ENCODE peak calls at places on chromosomes 2 and 18, in nine cellular contexts. One of them, this sample, is unnamed.
A peak's percentile ranks its signal among the peaks of the same experiment; 100 is the strongest.

GRCh38 chr2:3461781-3462492 is 57.4 kb downstream of the ADI1 start:
- DNase-seq in adrenal gland: peak; percentile 8
- DNase-seq in gastrocnemius medialis: no peak
- DNase-seq in tibial nerve: peak; percentile 87
- DNase-seq in A549: peak; percentile 60
- DNase-seq in tibial artery: no peak
- DNase-seq in heart right ventricle: peak; percentile 50
- DNase-seq in GM23338: peak; percentile 76
- DNase-seq in HCT116: peak; percentile 28
- DNase-seq in this sample: no peak

GRCh38 chr18:48360376-48361021 is 48.7 kb downstream of the ZBTB7C start:
- DNase-seq in tibial artery: no peak
- DNase-seq in adrenal gland: no peak
- DNase-seq in A549: no peak
- DNase-seq in tibial nerve: no peak
- DNase-seq in GM23338: no peak
- DNase-seq in gastrocnemius medialis: no peak
- DNase-seq in HCT116: no peak
- DNase-seq in heart right ventricle: no peak
- DNase-seq in this sample: peak; percentile 46

GRCh38 chr2:170660406-170660805 is 54.7 kb upstream of the SP5 start:
- DNase-seq in adrenal gland: no peak
- DNase-seq in gastrocnemius medialis: no peak
- DNase-seq in heart right ventricle: no peak
- DNase-seq in HCT116: no peak
- DNase-seq in tibial artery: no peak
- DNase-seq in tibial nerve: peak; percentile 9
- DNase-seq in GM23338: no peak
- DNase-seq in A549: no peak
- DNase-seq in this sample: no peak

GRCh38 chr2:162058973-162059668 is 14.9 kb downstream of the DPP4 start:
- DNase-seq in tibial nerve: no peak
- DNase-seq in tibial artery: no peak
- DNase-seq in GM23338: no peak
- DNase-seq in adrenal gland: no peak
- DNase-seq in A549: no peak
- DNase-seq in heart right ventricle: no peak
- DNase-seq in HCT116: no peak
- DNase-seq in gastrocnemius medialis: no peak
- DNase-seq in this sample: no peak

GRCh38 chr2:217804786-217805678 is 197.8 kb downstream of the TNS1 start:
- DNase-seq in adrenal gland: no peak
- DNase-seq in GM23338: no peak
- DNase-seq in tibial nerve: no peak
- DNase-seq in tibial artery: peak; percentile 20
- DNase-seq in HCT116: no peak
- DNase-seq in A549: no peak
- DNase-seq in gastrocnemius medialis: peak; percentile 55
- DNase-seq in heart right ventricle: no peak
- DNase-seq in this sample: no peak

GRCh38 chr18:45081579-45082181 is 401.0 kb downstream of the SETBP1 start:
- DNase-seq in HCT116: no peak
- DNase-seq in tibial artery: no peak
- DNase-seq in GM23338: no peak
- DNase-seq in gastrocnemius medialis: no peak
- DNase-seq in tibial nerve: no peak
- DNase-seq in A549: no peak
- DNase-seq in adrenal gland: no peak
- DNase-seq in heart right ventricle: no peak
- DNase-seq in this sample: no peak

GRCh38 chr2:170401187-170401586 is 223.2 kb downstream of the MYO3B start:
- DNase-seq in tibial artery: no peak
- DNase-seq in GM23338: no peak
- DNase-seq in HCT116: no peak
- DNase-seq in gastrocnemius medialis: no peak
- DNase-seq in A549: no peak
- DNase-seq in tibial nerve: no peak
- DNase-seq in adrenal gland: no peak
- DNase-seq in heart right ventricle: no peak
- DNase-seq in this sample: no peak

GRCh38 chr2:52117299-52117698 is 1085.4 kb upstream of the NRXN1 start:
- DNase-seq in adrenal gland: no peak
- DNase-seq in gastrocnemius medialis: no peak
- DNase-seq in GM23338: no peak
- DNase-seq in A549: no peak
- DNase-seq in tibial nerve: no peak
- DNase-seq in HCT116: no peak
- DNase-seq in heart right ventricle: no peak
- DNase-seq in tibial artery: no peak
- DNase-seq in this sample: no peak

GRCh38 chr18:24368749-24369148 is 28.9 kb downstream of the OSBPL1A start:
- DNase-seq in heart right ventricle: no peak
- DNase-seq in A549: no peak
- DNase-seq in tibial artery: no peak
- DNase-seq in gastrocnemius medialis: no peak
- DNase-seq in tibial nerve: no peak
- DNase-seq in GM23338: no peak
- DNase-seq in HCT116: no peak
- DNase-seq in adrenal gland: no peak
- DNase-seq in this sample: no peak

GRCh38 chr18:61973273-61974115 is 80.7 kb upstream of the RNF152 start:
- DNase-seq in tibial nerve: no peak
- DNase-seq in GM23338: no peak
- DNase-seq in gastrocnemius medialis: no peak
- DNase-seq in HCT116: no peak
- DNase-seq in heart right ventricle: no peak
- DNase-seq in tibial artery: no peak
- DNase-seq in A549: no peak
- DNase-seq in adrenal gland: no peak
- DNase-seq in this sample: no peak

GRCh38 chr2:62603154-62603712 is 97.2 kb upstream of the TMEM17 start:
- DNase-seq in A549: no peak
- DNase-seq in GM23338: no peak
- DNase-seq in HCT116: no peak
- DNase-seq in tibial nerve: no peak
- DNase-seq in tibial artery: no peak
- DNase-seq in heart right ventricle: no peak
- DNase-seq in adrenal gland: no peak
- DNase-seq in gastrocnemius medialis: no peak
- DNase-seq in this sample: no peak

GRCh38 chr18:80171190-80171872 is 62.3 kb downstream of the ADNP2 start:
- DNase-seq in adrenal gland: peak; percentile 59
- DNase-seq in gastrocnemius medialis: no peak
- DNase-seq in tibial nerve: peak; percentile 66
- DNase-seq in GM23338: peak; percentile 70
- DNase-seq in HCT116: no peak
- DNase-seq in tibial artery: no peak
- DNase-seq in A549: peak; percentile 42
- DNase-seq in heart right ventricle: peak; percentile 40
- DNase-seq in this sample: no peak

GRCh38 chr2:168577885-168578284 is 121.8 kb downstream of the CERS6 start:
- DNase-seq in tibial artery: no peak
- DNase-seq in A549: no peak
- DNase-seq in adrenal gland: no peak
- DNase-seq in GM23338: no peak
- DNase-seq in HCT116: no peak
- DNase-seq in tibial nerve: no peak
- DNase-seq in gastrocnemius medialis: no peak
- DNase-seq in heart right ventricle: no peak
- DNase-seq in this sample: no peak

GRCh38 chr2:23457990-23458689 is 73.2 kb downstream of the KLHL29 start:
- DNase-seq in adrenal gland: no peak
- DNase-seq in gastrocnemius medialis: no peak
- DNase-seq in A549: no peak
- DNase-seq in tibial artery: no peak
- DNase-seq in tibial nerve: no peak
- DNase-seq in HCT116: no peak
- DNase-seq in heart right ventricle: no peak
- DNase-seq in GM23338: no peak
- DNase-seq in this sample: peak; percentile 29

GRCh38 chr2:108330971-108331370 is 42.3 kb downstream of the SULT1C2 start:
- DNase-seq in adrenal gland: no peak
- DNase-seq in gastrocnemius medialis: no peak
- DNase-seq in heart right ventricle: peak; percentile 7
- DNase-seq in GM23338: no peak
- DNase-seq in HCT116: no peak
- DNase-seq in A549: no peak
- DNase-seq in tibial artery: no peak
- DNase-seq in tibial nerve: no peak
- DNase-seq in this sample: no peak

GRCh38 chr2:53036196-53036595 is 731.4 kb upstream of the CHAC2 start:
- DNase-seq in HCT116: no peak
- DNase-seq in tibial artery: no peak
- DNase-seq in adrenal gland: no peak
- DNase-seq in gastrocnemius medialis: no peak
- DNase-seq in tibial nerve: no peak
- DNase-seq in A549: no peak
- DNase-seq in GM23338: no peak
- DNase-seq in heart right ventricle: no peak
- DNase-seq in this sample: no peak

DNA sequence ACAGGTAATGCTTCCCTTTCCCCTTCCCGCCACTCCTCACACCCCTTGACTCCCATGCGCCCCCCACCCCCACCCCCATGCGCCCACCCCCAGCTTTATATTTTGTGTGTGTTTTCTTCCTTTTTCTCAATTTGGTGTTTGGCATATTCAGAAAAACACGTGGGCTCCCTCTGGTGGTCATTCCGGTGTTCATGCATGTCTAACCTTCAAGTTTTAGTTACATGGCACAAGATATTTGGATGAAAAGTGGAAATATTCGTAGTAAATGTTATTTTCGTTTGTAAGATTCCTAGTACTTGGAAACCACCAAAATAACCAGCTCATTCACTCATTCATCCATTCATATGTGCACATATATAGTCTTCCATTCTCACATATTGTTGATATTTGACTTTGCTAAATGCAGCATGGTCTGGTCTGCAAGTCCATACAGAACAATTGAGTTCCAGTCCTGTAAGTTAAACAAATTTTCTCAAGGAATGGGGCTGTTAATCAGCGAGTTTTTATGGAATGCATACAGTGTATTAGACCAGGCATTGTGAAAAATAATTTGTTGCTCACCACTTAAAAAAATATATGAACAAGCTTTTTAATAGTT is 143.6 kb upstream of the MAP3K20 start:
- DNase-seq in tibial artery: peak; percentile 77
- DNase-seq in GM23338: peak; percentile 86
- DNase-seq in heart right ventricle: peak; percentile 79
- DNase-seq in tibial nerve: peak; percentile 84
- DNase-seq in adrenal gland: peak; percentile 80
- DNase-seq in HCT116: peak; percentile 52
- DNase-seq in A549: peak; percentile 10
- DNase-seq in gastrocnemius medialis: peak; percentile 10
- DNase-seq in this sample: no peak
- H3K4me3 ChIP-seq in tibial artery: no peak overlapping the region
- H3K4me3 ChIP-seq in GM23338: no peak overlapping the region
- H3K4me3 ChIP-seq in heart right ventricle: no peak overlapping the region
- H3K4me3 ChIP-seq in tibial nerve: no peak overlapping the region
- H3K4me3 ChIP-seq in adrenal gland: peak overlapping the region; percentile 21
- H3K4me3 ChIP-seq in HCT116: no peak overlapping the region
- H3K4me3 ChIP-seq in A549: no peak overlapping the region
- H3K4me3 ChIP-seq in gastrocnemius medialis: peak overlapping the region; percentile 29
- H3K4me3 ChIP-seq in this sample: peak overlapping the region; percentile 36

GRCh38 chr2:187299122-187299906 is 148.7 kb downstream of the CALCRL start:
- DNase-seq in A549: no peak
- DNase-seq in GM23338: peak; percentile 40
- DNase-seq in HCT116: no peak
- DNase-seq in heart right ventricle: no peak
- DNase-seq in tibial nerve: no peak
- DNase-seq in gastrocnemius medialis: no peak
- DNase-seq in tibial artery: no peak
- DNase-seq in adrenal gland: no peak
- DNase-seq in this sample: no peak
- TF ChIP-seq CTCF in A549: peak; percentile 40
- TF ChIP-seq CTCF in GM23338: peak; percentile 74
- TF ChIP-seq CTCF in HCT116: peak; percentile 23
- TF ChIP-seq CTCF in heart right ventricle: peak; percentile 37
- TF ChIP-seq CTCF in tibial nerve: peak; percentile 8
- TF ChIP-seq CTCF in gastrocnemius medialis: no peak
- TF ChIP-seq CTCF in tibial artery: peak; percentile 47
- TF ChIP-seq CTCF in adrenal gland: peak; percentile 7
- TF ChIP-seq CTCF in this sample: no peak

DNA sequence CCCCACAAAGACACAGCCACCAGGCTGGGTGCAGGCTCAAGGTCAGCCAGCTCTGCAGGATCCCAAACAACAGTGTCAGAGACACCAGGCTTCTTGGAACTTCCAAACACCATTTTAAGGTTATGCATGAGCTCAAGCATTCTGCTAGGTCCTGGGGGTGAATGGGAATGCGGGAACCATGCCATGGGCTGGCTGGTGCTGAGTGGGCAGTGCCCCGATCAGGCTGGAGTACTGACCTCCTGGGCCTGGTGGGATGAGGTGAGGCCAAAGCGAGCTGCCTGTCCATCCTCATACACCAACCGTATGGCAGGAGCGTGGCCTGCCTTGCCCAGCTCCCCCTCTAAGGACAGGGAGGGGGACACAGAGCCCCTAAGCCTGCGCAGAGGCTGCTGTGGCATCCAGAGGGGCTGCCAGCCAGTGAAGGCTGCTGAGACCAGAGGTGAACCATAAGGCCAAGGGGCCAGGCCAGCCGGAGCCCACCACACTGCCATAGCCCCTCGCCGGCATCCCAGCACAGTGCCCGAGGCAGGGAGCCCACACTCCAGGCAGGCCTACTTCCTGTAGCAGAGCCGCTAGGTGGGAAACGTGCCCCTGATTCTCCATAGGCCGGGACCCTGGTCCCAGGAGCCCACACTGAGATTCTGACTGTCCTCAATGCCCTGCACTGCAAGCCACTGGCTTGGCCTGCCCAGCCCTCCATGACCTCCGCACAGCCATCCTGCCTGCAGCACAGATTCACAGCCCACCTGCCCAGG is 135.0 kb downstream of the HDAC4 start:
- DNase-seq in A549: no peak
- DNase-seq in tibial nerve: no peak
- DNase-seq in HCT116: no peak
- DNase-seq in adrenal gland: no peak
- DNase-seq in tibial artery: no peak
- DNase-seq in gastrocnemius medialis: no peak
- DNase-seq in GM23338: no peak
- DNase-seq in heart right ventricle: no peak
- DNase-seq in this sample: peak; percentile 72
- H3K27ac ChIP-seq in A549: peak overlapping the region; percentile 90
- H3K27ac ChIP-seq in tibial nerve: peak overlapping the region; percentile 86
- H3K27ac ChIP-seq in HCT116: peak overlapping the region; percentile 81
- H3K27ac ChIP-seq in adrenal gland: peak overlapping the region; percentile 74
- H3K27ac ChIP-seq in tibial artery: peak overlapping the region; percentile 72
- H3K27ac ChIP-seq in gastrocnemius medialis: peak overlapping the region; percentile 99
- H3K27ac ChIP-seq in GM23338: no peak overlapping the region
- H3K27ac ChIP-seq in heart right ventricle: peak overlapping the region; percentile 96
- H3K27ac ChIP-seq in this sample: peak overlapping the region; percentile 16

DNA sequence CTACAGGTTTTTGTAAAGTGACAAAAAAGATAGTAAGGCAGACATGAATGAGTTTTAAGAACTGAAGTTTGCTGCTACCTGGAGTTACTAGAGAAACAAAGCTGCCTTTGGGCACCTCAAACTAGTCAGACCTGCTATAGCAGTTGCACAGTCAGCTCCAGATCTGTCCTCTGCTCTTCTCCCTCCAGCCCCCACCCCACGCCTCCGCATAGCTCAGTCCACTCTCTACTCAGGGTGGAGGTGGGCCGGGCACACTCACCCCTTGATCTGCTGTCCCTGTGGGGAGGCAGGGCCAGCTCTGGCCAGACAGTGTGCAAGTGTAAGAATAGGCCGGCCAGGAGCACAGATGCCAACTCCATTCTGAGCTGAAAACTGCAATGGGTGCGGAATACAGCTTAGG is 4.1 kb downstream of the SERTAD2 start:
- DNase-seq in HCT116: no peak
- DNase-seq in heart right ventricle: no peak
- DNase-seq in tibial artery: no peak
- DNase-seq in gastrocnemius medialis: no peak
- DNase-seq in adrenal gland: no peak
- DNase-seq in A549: no peak
- DNase-seq in GM23338: no peak
- DNase-seq in tibial nerve: no peak
- DNase-seq in this sample: no peak
- H3K4me3 ChIP-seq in HCT116: no peak overlapping the region
- H3K4me3 ChIP-seq in heart right ventricle: no peak overlapping the region
- H3K4me3 ChIP-seq in tibial artery: no peak overlapping the region
- H3K4me3 ChIP-seq in gastrocnemius medialis: no peak overlapping the region
- H3K4me3 ChIP-seq in adrenal gland: no peak overlapping the region
- H3K4me3 ChIP-seq in A549: no peak overlapping the region
- H3K4me3 ChIP-seq in GM23338: no peak overlapping the region
- H3K4me3 ChIP-seq in tibial nerve: no peak overlapping the region
- H3K4me3 ChIP-seq in this sample: no peak overlapping the region